ENCODE peak calls at places on chromosome 14, in four cellular contexts. One of them, this sample, is unnamed. For H3K4me1 and H3K9me3, the result is how much of the 10 kb centered on the place peaks cover.

GRCh38 chr14:36662543-36663403 is 1.1 kb downstream of the PAX9 start:
- DNase-seq in spleen: no peak
- DNase-seq in neural progenitor cell: peak
- DNase-seq in endodermal cell: peak
- DNase-seq in this sample: no peak

GRCh38 chr14:100147181-100147631 is 12.2 kb downstream of the DEGS2 start:
- DNase-seq in spleen: peak
- DNase-seq in neural progenitor cell: no peak
- DNase-seq in endodermal cell: no peak
- DNase-seq in this sample: peak

GRCh38 chr14:66359500-66359899 is 126.7 kb upstream of the CCDC196 start:
- DNase-seq in spleen: no peak
- DNase-seq in neural progenitor cell: peak
- DNase-seq in endodermal cell: no peak
- DNase-seq in this sample: no peak

GRCh38 chr14:88154321-88154720 is 149.4 kb downstream of the GPR65 start:
- DNase-seq in spleen: no peak
- DNase-seq in neural progenitor cell: no peak
- DNase-seq in endodermal cell: no peak
- DNase-seq in this sample: no peak

GRCh38 chr14:54258382-54258781 is 138.4 kb upstream of the CDKN3 start:
- DNase-seq in spleen: no peak
- DNase-seq in neural progenitor cell: no peak
- DNase-seq in endodermal cell: no peak
- DNase-seq in this sample: no peak

GRCh38 chr14:81435048-81435577 is 35.0 kb upstream of the STON2 start:
- DNase-seq in spleen: no peak
- DNase-seq in neural progenitor cell: no peak
- DNase-seq in endodermal cell: no peak
- DNase-seq in this sample: no peak

GRCh38 chr14:68692916-68693771 is 99.7 kb downstream of the ZFP36L1 start:
- DNase-seq in spleen: no peak
- DNase-seq in neural progenitor cell: no peak
- DNase-seq in endodermal cell: no peak
- DNase-seq in this sample: no peak

GRCh38 chr14:77053046-77053841 is 24.7 kb upstream of the IRF2BPL start:
- DNase-seq in spleen: peak
- DNase-seq in neural progenitor cell: peak
- DNase-seq in endodermal cell: peak
- DNase-seq in this sample: peak

GRCh38 chr14:104688755-104689619 is at the start of gene INF2:
- DNase-seq in spleen: peak
- DNase-seq in neural progenitor cell: peak
- DNase-seq in endodermal cell: peak
- DNase-seq in this sample: peak

GRCh38 chr14:68757618-68758081 is 35.2 kb downstream of the ZFP36L1 start:
- DNase-seq in spleen: peak
- DNase-seq in neural progenitor cell: no peak
- DNase-seq in endodermal cell: no peak
- DNase-seq in this sample: no peak

GRCh38 chr14:74846168-74846567 is 29.8 kb downstream of the PROX2 start:
- DNase-seq in spleen: no peak
- DNase-seq in neural progenitor cell: no peak
- DNase-seq in endodermal cell: no peak
- DNase-seq in this sample: no peak

GRCh38 chr14:54451178-54451601 is 10.0 kb upstream of the CNIH1 start:
- DNase-seq in spleen: no peak
- DNase-seq in neural progenitor cell: no peak
- DNase-seq in endodermal cell: no peak
- DNase-seq in this sample: no peak

GRCh38 chr14:105023791-105024480 is 3.1 kb upstream of the CDCA4 start:
- DNase-seq in spleen: no peak
- DNase-seq in neural progenitor cell: no peak
- DNase-seq in endodermal cell: no peak
- DNase-seq in this sample: no peak

GRCh38 chr14:84686550-84686949 is 843.4 kb upstream of the FLRT2 start:
- DNase-seq in spleen: no peak
- DNase-seq in neural progenitor cell: no peak
- DNase-seq in endodermal cell: no peak
- DNase-seq in this sample: no peak

GRCh38 chr14:64502476-64503183 is 1.0 kb downstream of the ZBTB25 start:
- DNase-seq in spleen: peak
- DNase-seq in neural progenitor cell: peak
- DNase-seq in endodermal cell: peak
- DNase-seq in this sample: peak

DNA sequence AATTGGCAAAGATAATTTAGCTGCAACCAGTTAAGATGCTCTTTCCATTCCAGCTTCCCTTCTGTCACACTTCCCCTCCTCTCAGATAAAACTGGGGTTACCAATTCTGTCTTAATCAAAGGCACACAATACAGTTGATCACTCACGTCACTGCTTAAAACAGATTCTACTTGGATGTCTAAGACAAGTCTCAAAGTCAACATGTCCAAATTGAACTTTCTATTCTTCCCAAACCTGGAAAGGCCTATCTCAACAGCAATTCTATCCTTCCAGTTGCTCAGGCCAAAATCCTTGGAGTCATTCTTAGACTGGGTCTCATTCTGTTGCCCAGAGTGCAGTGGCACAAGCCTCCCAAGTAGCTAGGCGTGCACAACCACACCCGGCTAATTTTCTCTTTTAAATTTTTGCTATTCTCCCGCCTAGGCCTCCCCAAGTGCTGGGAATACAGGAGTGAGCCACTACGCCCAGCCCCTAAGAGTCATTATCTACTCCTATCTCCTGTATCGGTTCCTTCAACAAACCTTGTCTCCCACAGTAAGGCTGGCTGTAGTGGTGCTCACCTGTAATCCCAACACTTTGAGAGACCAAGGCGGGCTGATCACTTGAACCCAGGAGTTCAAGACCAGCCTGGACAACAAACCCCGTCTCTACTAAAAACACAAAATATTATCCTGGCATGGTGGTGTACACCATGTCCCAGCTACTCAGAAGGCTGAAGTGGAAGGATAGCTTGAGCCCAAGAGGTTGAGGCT is 4.8 kb downstream of the RPS29 start:
- DNase-seq in spleen: no peak
- DNase-seq in neural progenitor cell: no peak
- DNase-seq in endodermal cell: peak
- DNase-seq in this sample: no peak
- H3K4me1 ChIP-seq in spleen: under half
- H3K4me1 ChIP-seq in neural progenitor cell: under half
- H3K4me1 ChIP-seq in endodermal cell: under half
- H3K4me1 ChIP-seq in this sample: under half

GRCh38 chr14:63362305-63362914 is 43.7 kb upstream of the GPHB5 start:
- DNase-seq in spleen: no peak
- DNase-seq in neural progenitor cell: peak
- DNase-seq in endodermal cell: peak
- DNase-seq in this sample: no peak

GRCh38 chr14:63357841-63358240 is 39.1 kb upstream of the GPHB5 start:
- DNase-seq in spleen: no peak
- DNase-seq in neural progenitor cell: no peak
- DNase-seq in endodermal cell: no peak
- DNase-seq in this sample: no peak

GRCh38 chr14:63361790-63362189 is 43.1 kb upstream of the GPHB5 start:
- DNase-seq in spleen: no peak
- DNase-seq in neural progenitor cell: no peak
- DNase-seq in endodermal cell: no peak
- DNase-seq in this sample: no peak
- H3K9me3 ChIP-seq in spleen: under half
- H3K9me3 ChIP-seq in neural progenitor cell: under half
- H3K9me3 ChIP-seq in endodermal cell: under half
- H3K9me3 ChIP-seq in this sample: under half

DNA sequence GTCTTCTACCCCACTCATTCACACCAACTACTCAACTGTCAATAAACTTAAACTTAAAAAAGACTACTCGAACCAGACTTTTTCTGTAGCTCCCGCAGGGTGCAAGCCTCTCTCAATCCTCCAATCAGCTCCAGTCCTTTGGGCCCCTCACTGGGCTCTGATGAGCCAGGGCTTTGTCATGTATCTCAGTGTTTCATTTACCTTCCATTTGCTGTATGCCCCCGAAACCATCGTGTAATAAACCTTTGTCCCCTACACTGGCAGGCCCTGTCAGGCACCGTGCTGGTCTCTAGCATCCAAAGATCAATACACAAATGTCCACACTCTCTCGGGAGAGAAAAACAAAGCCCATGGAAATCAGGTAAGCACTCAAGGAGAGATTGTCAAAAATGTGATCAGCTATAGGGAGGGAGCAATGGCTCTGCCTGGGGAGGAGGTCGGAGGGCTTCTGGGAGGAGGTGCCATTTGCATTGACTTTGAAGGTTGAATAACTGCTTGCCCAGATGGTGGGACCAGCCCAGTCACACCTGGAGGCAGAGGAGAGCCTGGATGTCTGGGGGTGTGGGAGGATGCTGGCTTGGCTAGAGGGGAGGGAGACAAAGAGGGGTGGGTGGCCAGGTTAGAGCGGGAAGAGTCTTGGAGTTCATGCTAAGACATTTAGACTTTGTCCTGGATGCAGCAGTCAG is 42.1 kb upstream of the DICER1 start:
- DNase-seq in spleen: no peak
- DNase-seq in neural progenitor cell: no peak
- DNase-seq in endodermal cell: peak
- DNase-seq in this sample: no peak
- H3K27ac ChIP-seq in spleen: no peak
- H3K27ac ChIP-seq in neural progenitor cell: no peak
- H3K27ac ChIP-seq in endodermal cell: no peak
- H3K27ac ChIP-seq in this sample: no peak

GRCh38 chr14:21965042-21965441 is 291.4 kb upstream of the OR4E1 start:
- DNase-seq in spleen: no peak
- DNase-seq in neural progenitor cell: no peak
- DNase-seq in endodermal cell: no peak
- DNase-seq in this sample: peak

GRCh38 chr14:21960636-21961035 is 287.0 kb upstream of the OR4E1 start:
- DNase-seq in spleen: no peak
- DNase-seq in neural progenitor cell: no peak
- DNase-seq in endodermal cell: no peak
- DNase-seq in this sample: no peak

GRCh38 chr14:21964180-21964579 is 290.6 kb upstream of the OR4E1 start:
- DNase-seq in spleen: no peak
- DNase-seq in neural progenitor cell: no peak
- DNase-seq in endodermal cell: no peak
- DNase-seq in this sample: peak
- H3K4me1 ChIP-seq in spleen: under half
- H3K4me1 ChIP-seq in neural progenitor cell: under half
- H3K4me1 ChIP-seq in endodermal cell: under half
- H3K4me1 ChIP-seq in this sample: under half

DNA sequence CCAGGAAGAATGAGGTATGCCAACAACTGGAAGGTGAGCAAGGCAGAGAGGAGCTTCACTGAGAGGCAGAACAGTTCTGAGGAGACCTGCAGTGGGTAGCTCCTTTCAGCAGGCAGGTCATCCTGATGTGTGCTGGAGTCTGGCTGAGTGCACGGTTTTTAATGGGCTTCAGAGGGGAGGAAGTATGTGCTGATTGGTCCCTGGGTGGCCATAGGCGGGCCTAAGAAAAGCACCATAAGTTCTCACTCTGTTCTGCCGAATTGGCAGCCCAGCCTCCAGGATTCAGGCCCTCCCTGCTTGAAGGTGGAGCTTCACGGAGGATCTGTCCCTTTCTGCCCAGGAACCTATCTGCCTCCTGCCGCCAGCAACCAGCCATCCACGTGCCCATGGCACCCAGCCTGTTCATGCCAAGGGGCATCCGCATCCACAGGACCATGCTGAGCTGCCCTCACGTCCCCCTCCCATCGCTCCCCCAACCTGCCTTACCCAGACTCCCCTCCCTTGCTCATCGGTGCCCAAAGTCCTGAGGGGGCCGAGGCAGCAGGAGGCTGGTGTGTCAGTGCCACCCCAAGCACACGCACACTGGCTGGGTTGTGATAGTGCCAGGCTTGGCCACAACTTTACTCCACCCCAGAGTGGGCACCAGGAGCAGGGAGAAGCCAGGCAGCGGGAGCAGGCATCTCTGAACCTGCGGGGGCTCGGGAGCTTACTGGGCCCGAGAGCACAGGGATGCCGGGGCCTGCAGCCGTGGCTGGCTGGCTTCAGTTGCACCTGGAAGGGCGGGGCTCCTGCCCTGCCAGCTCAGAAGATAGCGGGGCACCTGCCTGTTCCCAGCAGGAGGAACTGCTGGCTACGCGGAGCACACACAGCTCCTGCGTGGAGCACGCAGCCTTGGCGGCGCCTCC is 608.4 kb upstream of the FOXG1 start:
- DNase-seq in spleen: peak
- DNase-seq in neural progenitor cell: no peak
- DNase-seq in endodermal cell: peak
- DNase-seq in this sample: no peak
- H3K9me3 ChIP-seq in spleen: under half
- H3K9me3 ChIP-seq in neural progenitor cell: under half
- H3K9me3 ChIP-seq in endodermal cell: under half
- H3K9me3 ChIP-seq in this sample: under half

GRCh38 chr14:91350813-91351507 is 66.7 kb downstream of the CCDC88C start:
- DNase-seq in spleen: peak
- DNase-seq in neural progenitor cell: no peak
- DNase-seq in endodermal cell: no peak
- DNase-seq in this sample: peak

GRCh38 chr14:91349481-91350074 is 68.0 kb downstream of the CCDC88C start:
- DNase-seq in spleen: peak
- DNase-seq in neural progenitor cell: no peak
- DNase-seq in endodermal cell: no peak
- DNase-seq in this sample: peak

GRCh38 chr14:91351508-91351853 is 66.1 kb downstream of the CCDC88C start:
- DNase-seq in spleen: peak
- DNase-seq in neural progenitor cell: no peak
- DNase-seq in endodermal cell: no peak
- DNase-seq in this sample: no peak

GRCh38 chr14:91350483-91350812 is 67.2 kb downstream of the CCDC88C start:
- DNase-seq in spleen: peak
- DNase-seq in neural progenitor cell: no peak
- DNase-seq in endodermal cell: no peak
- DNase-seq in this sample: no peak

GRCh38 chr14:91348861-91349465 is 68.7 kb downstream of the CCDC88C start:
- DNase-seq in spleen: peak
- DNase-seq in neural progenitor cell: no peak
- DNase-seq in endodermal cell: no peak
- DNase-seq in this sample: peak
- H3K27ac ChIP-seq in spleen: peak
- H3K27ac ChIP-seq in neural progenitor cell: peak
- H3K27ac ChIP-seq in endodermal cell: peak
- H3K27ac ChIP-seq in this sample: peak

This sample was measured in CD8-positive, alpha-beta memory T cell.